ENCODE peak calls at places on chromosomes 3 and 15, in four cellular contexts. H is SK-N-SH, E is aorta, O is mesenchymal stem cell. C is an unnamed sample. For H3K36me3, the result is how much of the 10 kb centered on the place peaks cover.

GRCh38 chr3:11335056-11335608 is 62.9 kb downstream of the ATG7 start:
- DNase-seq in H (peak), E (no peak), O (peak), C (no peak)

GRCh38 chr3:195154793-195155535 is 116.0 kb downstream of the XXYLT1 start:
- DNase-seq in H (peak), E (peak), O (peak), C (peak)

GRCh38 chr3:35651888-35652287 is 12.6 kb downstream of the ARPP21 start:
- DNase-seq in H (no peak), E (no peak), O (no peak), C (no peak)

GRCh38 chr3:155737844-155738460 is 6.9 kb downstream of the PLCH1 start:
- DNase-seq in H (no peak), E (no peak), O (no peak), C (no peak)

GRCh38 chr3:183435701-183436100 is 7.3 kb upstream of the MCF2L2 start:
- DNase-seq in H (no peak), E (no peak), O (no peak), C (no peak)

GRCh38 chr15:80604583-80605506 is 90.3 kb upstream of the ABHD17C start:
- DNase-seq in H (no peak), E (no peak), O (no peak), C (no peak)

GRCh38 chr3:45659661-45660566 is 29.3 kb upstream of the SACM1L start:
- DNase-seq in H (peak), E (peak), O (peak), C (peak)

GRCh38 chr15:70504305-70504951 is 258.9 kb downstream of the UACA start:
- DNase-seq in H (peak), E (peak), O (peak), C (peak)

GRCh38 chr3:126100688-126101301 is 16.9 kb upstream of the SLC41A3 start:
- DNase-seq in H (peak), E (no peak), O (peak), C (no peak)

GRCh38 chr15:101193063-101193712 is 58.7 kb downstream of the CHSY1 start:
- DNase-seq in H (no peak), E (peak), O (no peak), C (peak)

GRCh38 chr3:4520013-4520881 is 27.1 kb downstream of the ITPR1 start:
- DNase-seq in H (no peak), E (no peak), O (no peak), C (no peak)

GRCh38 chr3:95280711-95281352 is 1218.0 kb downstream of the NSUN3 start:
- DNase-seq in H (no peak), E (no peak), O (no peak), C (no peak)

GRCh38 chr3:27535809-27536392 is 51.7 kb upstream of the SLC4A7 start:
- DNase-seq in H (no peak), E (no peak), O (no peak), C (no peak)

GRCh38 chr15:100311829-100312228 is 29.9 kb downstream of the ADAMTS17 start:
- DNase-seq in H (peak), E (no peak), O (no peak), C (no peak)

GRCh38 chr3:127152676-127153505 is 40.0 kb upstream of the PRR23E start:
- DNase-seq in H (no peak), E (peak), O (no peak), C (no peak)

GRCh38 chr3:149473314-149473990 is 1.0 kb upstream of the TM4SF4 start:
- DNase-seq in H (no peak), E (no peak), O (peak), C (no peak)

GRCh38 chr3:111392911-111393351 is 149.1 kb upstream of the CD96 start:
- DNase-seq in H (no peak), E (no peak), O (peak), C (no peak)

GRCh38 chr3:171654809-171655208 is 155.5 kb downstream of the PLD1 start:
- DNase-seq in H (no peak), E (no peak), O (no peak), C (peak)

GRCh38 chr15:88624156-88624970 is 3.2 kb downstream of the AEN start:
- DNase-seq in H (peak), E (peak), O (peak), C (no peak)

GRCh38 chr3:159814161-159814560 is 174.5 kb upstream of the IL12A start:
- DNase-seq in H (no peak), E (no peak), O (peak), C (no peak)

GRCh38 chr3:14519406-14519805 is 20.7 kb downstream of the GRIP2 start:
- DNase-seq in H (no peak), E (no peak), O (no peak), C (no peak)

GRCh38 chr3:170233532-170233931 is 11.3 kb downstream of the PRKCI start:
- DNase-seq in H (no peak), E (no peak), O (peak), C (no peak)

GRCh38 chr3:126976906-126977305 is 6.0 kb upstream of the PLXNA1 start:
- DNase-seq in H (no peak), E (no peak), O (no peak), C (no peak)

GRCh38 chr3:195033531-195034091 is 237.3 kb downstream of the XXYLT1 start:
- DNase-seq in H (no peak), E (no peak), O (peak), C (no peak)

GRCh38 chr3:14587733-14588360 is 47.7 kb upstream of the GRIP2 start:
- DNase-seq in H (no peak), E (no peak), O (peak), C (no peak)

GRCh38 chr3:5190147-5190791 is 2.8 kb downstream of the EDEM1 start:
- DNase-seq in H (no peak), E (no peak), O (no peak), C (no peak)

GRCh38 chr3:16740531-16740930 is 135.3 kb upstream of the DAZL start:
- DNase-seq in H (no peak), E (no peak), O (no peak), C (no peak)

GRCh38 chr15:98953000-98953776 is 54.4 kb downstream of the PGPEP1L start:
- DNase-seq in H (no peak), E (no peak), O (no peak), C (no peak)

GRCh38 chr15:90389513-90389912 is 1.5 kb downstream of the IQGAP1 start:
- DNase-seq in H (no peak), E (no peak), O (no peak), C (no peak)

DNA sequence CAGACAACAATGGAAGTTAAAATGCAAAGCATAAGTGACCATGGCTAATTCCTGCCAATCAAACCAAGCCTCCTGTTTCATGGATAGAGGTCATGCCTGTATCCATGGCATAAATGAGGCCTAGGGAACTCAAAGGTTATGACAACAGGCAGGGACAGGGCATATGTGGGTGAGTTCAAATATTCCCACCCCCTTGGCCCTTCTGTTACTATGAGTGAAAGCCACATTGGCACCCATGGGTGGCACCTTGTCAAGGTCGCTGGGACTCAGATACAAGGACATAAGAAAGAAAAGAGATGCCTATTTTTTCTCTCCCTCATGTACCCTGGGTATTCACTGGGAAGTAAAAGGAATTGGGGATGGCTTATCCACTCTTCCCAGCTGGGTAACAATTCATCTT is 25.3 kb upstream of the TMEM45A start:
- DNase-seq in H (no peak), E (no peak), O (no peak), C (no peak)
- H3K27ac ChIP-seq in H (no peak), E (no peak), O (no peak), C (no peak)

DNA sequence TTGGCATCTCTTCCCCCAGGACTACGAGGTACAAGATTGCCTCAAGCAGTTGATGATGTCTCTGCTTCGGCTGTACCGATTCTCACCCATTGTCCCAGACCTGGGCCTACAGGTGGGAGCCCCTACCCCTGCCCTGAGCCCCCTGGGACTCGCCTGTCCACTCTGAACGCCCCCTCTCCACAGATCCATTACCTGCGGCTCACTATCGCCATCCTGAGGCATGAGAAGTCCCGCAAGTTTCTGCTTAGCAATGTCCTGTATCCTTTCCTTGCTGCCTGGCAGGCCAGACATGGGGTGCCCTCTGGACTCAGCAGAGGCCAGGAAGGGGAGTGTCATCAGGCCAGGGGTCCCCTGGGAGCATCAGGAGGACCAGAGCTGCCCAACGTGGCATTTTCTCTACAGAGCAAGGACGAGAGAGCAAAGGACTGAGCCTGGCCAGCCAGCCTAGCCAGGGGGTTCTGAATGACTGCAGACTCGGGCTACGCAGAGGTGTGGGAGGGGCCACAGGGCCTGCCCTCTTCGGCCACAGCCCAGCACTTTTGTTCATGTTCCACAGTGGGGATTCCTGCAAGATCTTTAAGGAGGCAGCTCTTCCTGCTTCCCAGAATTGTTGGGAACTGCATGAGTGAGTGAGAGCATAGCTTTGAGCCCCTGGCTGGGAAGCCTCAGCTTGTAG is 11.2 kb downstream of the RNF123 start:
- DNase-seq in H (no peak), E (no peak), O (no peak), C (no peak)
- H3K36me3 ChIP-seq in H (under half), E (under half), O (half or more), C (under half)

GRCh38 chr3:138949002-138949418 is 2.0 kb downstream of the FOXL2NB start:
- DNase-seq in H (no peak), E (no peak), O (no peak), C (no peak)

GRCh38 chr3:138948371-138949001 is 1.5 kb downstream of the FOXL2NB start:
- DNase-seq in H (no peak), E (peak), O (no peak), C (no peak)

GRCh38 chr3:138950701-138951100 is 3.7 kb downstream of the FOXL2NB start:
- DNase-seq in H (no peak), E (no peak), O (no peak), C (no peak)

GRCh38 chr3:138949445-138950005 is 2.5 kb downstream of the FOXL2NB start:
- DNase-seq in H (peak), E (peak), O (no peak), C (no peak)

GRCh38 chr3:138950006-138950644 is 3.1 kb downstream of the FOXL2NB start:
- DNase-seq in H (peak), E (peak), O (peak), C (peak)
- H3K4me3 ChIP-seq in H (peak), E (no peak), O (peak), C (peak)

GRCh38 chr3:122186372-122186771 is 2.9 kb downstream of the CASR start:
- DNase-seq in H (no peak), E (no peak), O (no peak), C (no peak)

GRCh38 chr3:122188758-122189157 is 5.3 kb downstream of the CASR start:
- DNase-seq in H (no peak), E (no peak), O (no peak), C (no peak)

GRCh38 chr3:122183893-122184590 is 574 bp downstream of the CASR start:
- DNase-seq in H (peak), E (peak), O (no peak), C (peak)

GRCh38 chr3:122183521-122183892 is at the start of gene CASR:
- DNase-seq in H (no peak), E (no peak), O (no peak), C (peak)

DNA sequence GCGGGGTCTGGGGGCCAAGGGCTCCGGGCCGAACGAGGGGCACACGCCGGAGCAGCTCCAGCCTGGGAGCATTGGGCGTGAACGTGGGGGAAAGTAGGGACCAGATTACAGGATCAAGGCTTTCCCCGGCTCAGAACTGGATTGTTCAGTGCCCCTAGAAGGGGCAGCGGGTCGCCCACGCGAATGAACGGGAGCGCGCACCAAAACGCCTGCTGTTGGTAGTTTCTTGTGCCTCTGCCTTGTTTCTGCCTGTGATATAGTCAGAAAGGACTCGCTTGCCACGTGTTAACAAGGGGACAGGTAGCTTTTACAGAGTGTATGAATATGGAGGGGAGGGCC is 1.1 kb downstream of the CASR start:
- DNase-seq in H (no peak), E (no peak), O (no peak), C (no peak)
- H3K27ac ChIP-seq in H (no peak), E (no peak), O (no peak), C (no peak)